ENCODE peak calls at places on chromosomes 5 and 9, in four cellular contexts. B, X, P and K are unnamed samples.

GRCh38 chr5:142446960-142447279 is 122.1 kb upstream of the SPRY4 start:
- DNase-seq in B (no peak), X (no peak), P (no peak), K (no peak)

GRCh38 chr5:77778881-77779438 is 2.8 kb upstream of the TBCA start:
- DNase-seq in B (no peak), X (no peak), P (no peak), K (no peak)

GRCh38 chr5:82018462-82018861 is 46.6 kb downstream of the ATG10 start:
- DNase-seq in X (no peak), B (peak), P (no peak), K (no peak)

GRCh38 chr5:126987271-126987899 is 43.0 kb downstream of the MARCHF3 start:
- DNase-seq in X (no peak), P (no peak), B (no peak), K (no peak)

GRCh38 chr9:123542435-123543225 is 186.6 kb downstream of the CRB2 start:
- DNase-seq in P (no peak), B (no peak), X (no peak), K (no peak)

GRCh38 chr5:141915881-141916336 is 7.8 kb upstream of the DELE1 start:
- DNase-seq in P (peak), B (no peak), X (no peak), K (no peak)

GRCh38 chr5:178265746-178266145 is 33.1 kb upstream of the PHYKPL start:
- DNase-seq in B (no peak), P (no peak), X (no peak), K (no peak)

GRCh38 chr5:141805874-141806273 is 72.3 kb downstream of the PCDH1 start:
- DNase-seq in B (no peak), P (no peak), X (no peak), K (no peak)

GRCh38 chr5:60856059-60856458 is 12.0 kb upstream of the ELOVL7 start:
- DNase-seq in P (no peak), X (no peak), B (peak), K (no peak)

GRCh38 chr5:6228257-6229250 is 149.8 kb downstream of the MED10 start:
- DNase-seq in P (no peak), B (no peak), X (no peak), K (no peak)

GRCh38 chr5:160504906-160505305 is 83.3 kb downstream of the PTTG1 start:
- DNase-seq in P (no peak), X (no peak), B (no peak), K (no peak)

GRCh38 chr5:108386345-108387061 is 4.6 kb upstream of the FBXL17 start:
- DNase-seq in X (no peak), B (no peak), P (no peak), K (no peak)

GRCh38 chr9:77177894-77178794 is 810 bp downstream of the VPS13A start:
- DNase-seq in X (peak), P (peak), B (peak), K (peak)

GRCh38 chr5:174567506-174568141 is 156.8 kb upstream of the MSX2 start:
- DNase-seq in B (no peak), X (no peak), P (no peak), K (no peak)